ENCODE peak calls at places on chromosomes 2 and 18, in six cellular contexts. T, V, C, G, L and R are unnamed samples.

GRCh38 chr2:55048514-55048924 is 1.7 kb downstream of the RTN4 start:
- DNase-seq in C (peak; percentile 43), V (no peak), G (no peak), L (peak; percentile 58), T (no peak), R (peak; percentile 37)

GRCh38 chr2:6370753-6371152 is 495.0 kb downstream of the CMPK2 start:
- DNase-seq in V (no peak), G (no peak), C (peak; percentile 68), T (no peak), L (no peak), R (no peak)

GRCh38 chr2:104658149-104658839 is 195.6 kb upstream of the POU3F3 start:
- DNase-seq in G (peak; percentile 81), L (no peak), V (no peak), T (peak; percentile 69), C (peak; percentile 30), R (peak; percentile 12)

GRCh38 chr2:167510071-167510759 is 621.9 kb downstream of the XIRP2 start:
- DNase-seq in G (no peak), C (peak; percentile 36), L (peak; percentile 95), V (no peak), T (no peak), R (no peak)

GRCh38 chr18:41771971-41772370 is 183.1 kb upstream of the PIK3C3 start:
- DNase-seq in G (no peak), L (no peak), C (peak; percentile 34), V (no peak), T (no peak), R (no peak)

GRCh38 chr2:182228073-182228473 is 198.8 kb downstream of the PDE1A start:
- DNase-seq in C (no peak), V (no peak), T (no peak), L (no peak), G (no peak), R (no peak)

GRCh38 chr2:29129586-29130281 is 14.5 kb downstream of the CLIP4 start:
- DNase-seq in V (no peak), L (no peak), G (no peak), T (no peak), C (peak; percentile 49), R (no peak)

GRCh38 chr2:118442949-118443348 is 354.7 kb downstream of the INSIG2 start:
- DNase-seq in T (no peak), L (no peak), G (no peak), C (no peak), V (no peak), R (no peak)

GRCh38 chr2:215531284-215531683 is 95.4 kb upstream of the FN1 start:
- DNase-seq in C (peak; percentile 92), L (no peak), G (no peak), T (no peak), V (no peak), R (no peak)

GRCh38 chr2:72755647-72756423 is 70.0 kb downstream of the EXOC6B start:
- DNase-seq in V (no peak), L (peak; percentile 17), T (no peak), C (peak; percentile 64), G (no peak), R (no peak)

GRCh38 chr18:74153793-74154192 is 5.5 kb downstream of the TIMM21 start:
- DNase-seq in V (no peak), G (no peak), T (no peak), L (no peak), C (peak; percentile 16), R (no peak)

GRCh38 chr2:217218269-217219140 is 358.6 kb upstream of the TNP1 start:
- DNase-seq in V (peak; percentile 28), C (peak; percentile 94), T (no peak), L (no peak), G (no peak), R (no peak)

GRCh38 chr2:179550214-179550613 is 285.6 kb upstream of the SESTD1 start:
- DNase-seq in T (no peak), V (no peak), C (no peak), L (peak; percentile 89), G (no peak), R (no peak)

GRCh38 chr2:8023241-8023640 is 658.6 kb upstream of the ID2 start:
- DNase-seq in C (no peak), L (no peak), T (peak; percentile 40), V (peak; percentile 47), G (no peak), R (no peak)

GRCh38 chr18:5519448-5520362 is 24.1 kb downstream of the EPB41L3 start:
- DNase-seq in L (no peak), G (no peak), V (no peak), C (peak; percentile 44), T (no peak), R (no peak)

GRCh38 chr18:72407048-72407447 is 137.1 kb downstream of the CBLN2 start:
- DNase-seq in C (no peak), G (no peak), T (no peak), L (no peak), V (no peak), R (no peak)

GRCh38 chr2:241271641-241272297 is 43.7 kb downstream of the HDLBP start:
- DNase-seq in V (peak; percentile 75), C (peak; percentile 82), T (peak; percentile 92), G (peak; percentile 91), L (peak; percentile 76), R (peak; percentile 86)

GRCh38 chr2:109545828-109546713 is 67.7 kb downstream of the SEPTIN10 start:
- DNase-seq in L (peak; percentile 63), T (peak; percentile 70), G (no peak), V (no peak), C (peak; percentile 34), R (peak; percentile 63)

GRCh38 chr2:16035747-16036745 is 95.7 kb downstream of the MYCN start:
- DNase-seq in L (no peak), T (no peak), C (no peak), G (no peak), V (no peak), R (no peak)

GRCh38 chr2:95349568-95350319 is 52.6 kb downstream of the KCNIP3 start:
- DNase-seq in T (no peak), G (no peak), V (no peak), C (no peak), L (no peak), R (no peak)

GRCh38 chr2:36367497-36368353 is 12.1 kb downstream of the CRIM1 start:
- DNase-seq in T (no peak), V (no peak), G (no peak), L (peak; percentile 72), C (peak; percentile 57), R (no peak)

GRCh38 chr2:173580869-173581268 is 226.2 kb downstream of the CDCA7 start:
- DNase-seq in G (no peak), V (no peak), T (no peak), L (no peak), C (no peak), R (no peak)

DNA sequence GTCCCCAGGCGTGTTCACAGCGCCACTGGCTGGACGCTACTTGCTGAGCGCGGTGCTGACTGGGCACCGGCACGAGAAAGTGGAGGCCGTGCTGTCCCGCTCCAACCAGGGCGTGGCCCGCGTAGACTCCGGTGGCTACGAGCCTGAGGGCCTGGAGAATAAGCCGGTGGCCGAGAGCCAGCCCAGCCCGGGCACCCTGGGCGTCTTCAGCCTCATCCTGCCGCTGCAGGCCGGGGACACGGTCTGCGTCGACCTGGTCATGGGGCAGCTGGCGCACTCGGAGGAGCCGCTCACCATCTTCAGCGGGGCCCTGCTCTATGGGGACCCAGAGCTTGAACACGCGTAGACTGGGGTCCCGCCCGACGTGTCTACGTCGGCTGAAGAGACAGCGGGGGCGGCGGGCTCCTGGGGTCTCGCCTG is 892 bp upstream of the KHK start:
- DNase-seq in L (no peak), C (peak; percentile 70), V (peak; percentile 69), T (peak; percentile 88), G (peak; percentile 90), R (peak; percentile 84)
- TF ChIP-seq CTCF in L (peak; percentile 86), C (peak; percentile 45), V (peak; percentile 56), T (peak; percentile 55), G (peak; percentile 20), R (peak; percentile 15)

GRCh38 chr2:238838786-238839327 is 9.0 kb upstream of the TWIST2 start:
- DNase-seq in T (no peak), G (no peak), C (no peak), V (no peak), L (no peak), R (no peak)

GRCh38 chr2:238831177-238831576 is 16.7 kb upstream of the TWIST2 start:
- DNase-seq in G (no peak), V (no peak), C (no peak), T (no peak), L (no peak), R (no peak)

GRCh38 chr2:238834982-238835381 is 12.9 kb upstream of the TWIST2 start:
- DNase-seq in T (no peak), C (no peak), V (no peak), G (no peak), L (no peak), R (no peak)

GRCh38 chr2:238839428-238839827 is 8.5 kb upstream of the TWIST2 start:
- DNase-seq in V (no peak), L (peak; percentile 21), T (no peak), C (no peak), G (no peak), R (no peak)

DNA sequence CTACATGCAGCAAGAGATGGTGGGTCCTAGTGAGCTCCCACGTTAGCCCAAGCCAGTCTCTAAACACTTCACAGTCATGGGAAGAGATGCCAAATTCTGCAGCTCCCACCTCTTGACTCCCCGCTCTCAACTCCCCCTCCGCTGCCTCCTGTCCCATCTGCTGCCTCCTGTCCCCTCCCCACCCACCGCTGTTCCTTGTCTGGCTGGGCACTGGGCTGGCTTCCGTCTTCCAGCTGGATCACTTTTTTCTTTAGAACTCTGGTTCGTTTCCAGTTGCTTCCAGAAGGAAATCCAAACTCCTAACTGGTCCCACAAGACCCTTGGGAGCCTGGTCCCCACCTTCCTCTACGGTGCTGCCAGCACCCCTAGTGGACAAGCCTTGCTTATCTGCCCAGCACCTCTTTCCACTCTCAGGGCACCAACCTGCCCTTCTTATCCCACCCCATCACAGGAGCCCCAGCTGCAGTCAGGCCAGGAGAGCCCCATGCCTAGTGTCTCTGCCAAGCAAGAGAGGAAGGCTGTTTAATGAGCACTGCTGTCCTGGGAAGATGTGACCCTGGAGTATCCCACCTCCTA is 12.1 kb upstream of the TWIST2 start:
- DNase-seq in T (no peak), V (no peak), G (no peak), L (no peak), C (no peak), R (no peak)
- TF ChIP-seq CTCF in T (no peak), V (no peak), G (no peak), L (peak; percentile 29), C (no peak), R (no peak)

DNA sequence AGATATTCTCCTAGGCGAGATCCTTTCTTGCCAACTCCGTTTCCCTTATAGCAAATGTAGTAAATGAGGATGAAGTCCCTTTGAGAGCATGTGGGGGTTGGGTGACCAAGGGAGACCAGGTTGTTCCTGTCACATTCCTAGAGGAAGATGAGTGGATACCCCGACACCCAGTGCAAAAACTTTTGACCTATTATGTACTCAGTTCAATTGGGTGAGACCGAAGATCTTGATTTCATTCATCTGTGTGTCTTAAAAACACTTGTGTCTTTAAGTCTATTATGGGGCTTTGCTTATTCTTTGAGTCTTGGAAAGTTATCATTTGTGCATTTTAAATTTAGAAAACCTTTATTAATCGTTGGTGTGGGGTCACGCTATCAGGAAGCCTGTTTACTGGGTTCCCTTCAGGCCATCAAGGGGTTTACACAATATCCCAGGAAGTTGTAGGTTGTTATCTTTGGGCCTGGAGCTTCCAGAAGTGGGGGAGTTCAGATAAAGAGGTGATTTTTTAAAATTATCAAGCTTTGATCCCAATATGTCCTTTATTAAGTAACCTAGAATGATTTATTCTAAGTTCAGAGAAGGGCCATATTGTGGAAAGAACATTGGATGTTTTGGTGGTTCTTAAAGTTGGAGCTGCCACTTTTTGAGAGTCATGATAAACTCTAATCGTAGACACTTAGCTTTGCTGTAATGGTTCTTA is 2.8 kb downstream of the RHOB start:
- DNase-seq in G (no peak), C (peak; percentile 30), T (peak; percentile 59), V (no peak), L (peak; percentile 79), R (no peak)
- TF ChIP-seq CTCF in G (no peak), C (no peak), T (no peak), V (no peak), L (no peak), R (no peak)

GRCh38 chr2:46769809-46770208 is 145.8 kb downstream of the MCFD2 start:
- DNase-seq in G (no peak), C (no peak), V (no peak), L (peak; percentile 17), T (no peak), R (no peak)
- TF ChIP-seq CTCF in G (no peak), C (peak; percentile 10), V (no peak), L (peak; percentile 27), T (no peak), R (no peak)